ENCODE peak calls at places on chromosome 17, in eight cellular contexts. E, C, S, F, O, H, U and B are unnamed samples.

GRCh38 chr17:28675485-28675884 is 13.5 kb downstream of the SUPT6H start:
- DNase-seq in E (no peak), C (no peak), S (no peak), F (no peak), O (no peak), H (no peak), U (no peak), B (no peak)

GRCh38 chr17:40018211-40019121 is 3.2 kb downstream of the CSF3 start:
- DNase-seq in E (peak; percentile 65), C (no peak), S (no peak), F (no peak), O (peak; percentile 79), H (peak; percentile 41), U (peak; percentile 67), B (no peak)

GRCh38 chr17:67238976-67239375 is 6.0 kb downstream of the HELZ start:
- DNase-seq in E (no peak), C (no peak), S (no peak), F (no peak), O (no peak), H (no peak), U (no peak), B (no peak)

GRCh38 chr17:74746376-74746775 is 2.1 kb upstream of the NHERF1 start:
- DNase-seq in E (no peak), C (no peak), S (peak; percentile 89), F (no peak), O (peak; percentile 29), H (no peak), U (no peak), B (no peak)

GRCh38 chr17:4519361-4519788 is 20.7 kb downstream of the SPNS2 start:
- DNase-seq in E (no peak), C (no peak), S (no peak), F (no peak), O (no peak), H (no peak), U (peak; percentile 84), B (no peak)

GRCh38 chr17:75773808-75774470 is 8.9 kb upstream of the GALK1 start:
- DNase-seq in E (no peak), C (no peak), S (no peak), F (no peak), O (peak; percentile 88), H (peak; percentile 69), U (no peak), B (no peak)

GRCh38 chr17:15456972-15457722 is 10.3 kb downstream of the CDRT4 start:
- DNase-seq in E (peak; percentile 91), C (no peak), S (peak; percentile 87), F (no peak), O (no peak), H (no peak), U (peak; percentile 51), B (no peak)

GRCh38 chr17:58527949-58528348 is 13.5 kb upstream of the MTMR4 start:
- DNase-seq in E (no peak), C (no peak), S (peak; percentile 44), F (no peak), O (no peak), H (no peak), U (no peak), B (no peak)

GRCh38 chr17:62134397-62134796 is 69.3 kb upstream of the MED13 start:
- DNase-seq in E (no peak), C (no peak), S (no peak), F (no peak), O (no peak), H (no peak), U (no peak), B (no peak)

GRCh38 chr17:45747907-45748306 is 36.2 kb upstream of the CRHR1 start:
- DNase-seq in E (no peak), C (no peak), S (no peak), F (no peak), O (no peak), H (no peak), U (no peak), B (no peak)

GRCh38 chr17:58394534-58395223 is 22.7 kb downstream of the RNF43 start:
- DNase-seq in E (no peak), C (no peak), S (no peak), F (no peak), O (no peak), H (no peak), U (no peak), B (no peak)

GRCh38 chr17:57782051-57782490 is 37.0 kb upstream of the CCDC182 start:
- DNase-seq in E (no peak), C (no peak), S (no peak), F (peak; percentile 93), O (no peak), H (no peak), U (peak; percentile 45), B (peak; percentile 32)

GRCh38 chr17:40319651-40320550 is 10.9 kb downstream of the RARA start:
- DNase-seq in E (no peak), C (no peak), S (no peak), F (no peak), O (peak; percentile 25), H (no peak), U (peak; percentile 54), B (peak; percentile 13)

GRCh38 chr17:7477392-7478275 is 1.8 kb downstream of the ZBTB4 start:
- DNase-seq in E (peak; percentile 90), C (peak; percentile 47), S (peak; percentile 95), F (no peak), O (no peak), H (no peak), U (peak; percentile 44), B (peak; percentile 61)

GRCh38 chr17:18247613-18248001 is 10.9 kb downstream of the FLII start:
- DNase-seq in E (no peak), C (no peak), S (no peak), F (no peak), O (no peak), H (no peak), U (peak; percentile 31), B (no peak)

GRCh38 chr17:40095944-40096791 is 4.2 kb downstream of the NR1D1 start:
- DNase-seq in E (no peak), C (no peak), S (no peak), F (no peak), O (no peak), H (no peak), U (peak; percentile 74), B (no peak)

GRCh38 chr17:64411999-64412771 is 21.5 kb upstream of the PECAM1 start:
- DNase-seq in E (peak; percentile 10), C (no peak), S (peak; percentile 40), F (no peak), O (peak; percentile 84), H (peak; percentile 59), U (peak; percentile 72), B (peak; percentile 32)

DNA sequence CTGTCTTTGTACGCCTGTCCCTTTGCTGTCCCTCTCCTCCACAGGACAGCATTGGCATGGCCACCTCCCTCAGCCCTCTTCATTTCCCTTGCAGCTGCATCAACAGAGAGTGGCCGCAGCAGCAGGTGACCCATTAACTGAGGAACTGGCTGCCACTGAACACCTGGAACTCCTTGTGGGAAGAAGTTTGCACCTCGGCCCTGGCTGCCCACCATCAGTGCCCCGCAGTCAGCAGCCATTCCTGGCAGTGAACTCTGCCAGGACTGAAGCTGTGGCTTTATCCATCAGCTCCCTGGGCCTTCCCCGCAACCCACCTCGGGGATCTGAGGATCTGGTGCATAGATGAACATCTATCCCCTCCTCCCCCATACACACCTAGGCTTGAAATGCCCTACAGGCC is 13.1 kb upstream of the RNF135 start:
- DNase-seq in E (no peak), C (no peak), S (no peak), F (no peak), O (no peak), H (no peak), U (no peak), B (no peak)
- TF ChIP-seq CTCF in E (no peak), C (no peak), S (no peak), F (no peak), O (no peak), H (no peak), U (no peak), B (no peak)

DNA sequence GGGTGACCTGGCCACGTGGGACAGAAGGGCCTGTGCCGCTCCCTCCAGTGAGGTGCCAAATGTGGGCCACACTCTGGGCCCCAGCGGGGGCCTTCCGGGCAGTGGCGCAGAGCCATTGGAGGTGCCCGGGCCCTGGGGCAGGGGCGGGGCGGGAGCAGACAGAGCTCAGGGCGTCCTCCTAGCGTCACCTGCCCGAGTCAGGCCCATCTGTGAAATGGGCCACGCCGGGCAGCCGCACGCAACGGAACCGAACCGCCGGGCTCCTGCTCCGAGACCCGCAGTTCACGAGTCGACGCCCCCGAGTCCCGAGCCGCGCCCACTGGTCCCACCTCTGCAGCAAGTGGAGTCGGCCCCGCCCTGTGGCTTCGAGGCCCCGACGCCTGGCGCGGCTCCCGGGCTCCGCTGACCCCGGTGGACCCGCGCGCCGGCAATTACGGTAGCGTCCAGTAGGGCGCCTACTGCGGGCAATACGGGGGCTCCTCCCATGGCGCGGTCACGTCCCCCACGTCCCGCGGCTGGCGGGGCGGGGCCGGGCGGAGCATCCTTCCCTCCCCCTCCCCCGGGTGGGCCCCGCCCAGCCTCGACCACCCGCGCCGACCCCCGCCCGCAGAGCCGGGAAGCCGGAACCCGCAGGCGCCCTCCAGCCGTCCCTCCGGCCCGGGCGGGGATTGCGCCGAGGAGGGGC is 1.9 kb downstream of the SLC16A3 start:
- DNase-seq in E (peak; percentile 93), C (peak; percentile 66), S (peak; percentile 91), F (peak; percentile 18), O (peak; percentile 86), H (peak; percentile 79), U (peak; percentile 90), B (peak; percentile 83)
- TF ChIP-seq CTCF in E (peak; percentile 26), C (peak; percentile 60), S (peak; percentile 47), F (no peak), O (peak; percentile 64), H (peak; percentile 34), U (peak; percentile 70), B (peak; percentile 78)

DNA sequence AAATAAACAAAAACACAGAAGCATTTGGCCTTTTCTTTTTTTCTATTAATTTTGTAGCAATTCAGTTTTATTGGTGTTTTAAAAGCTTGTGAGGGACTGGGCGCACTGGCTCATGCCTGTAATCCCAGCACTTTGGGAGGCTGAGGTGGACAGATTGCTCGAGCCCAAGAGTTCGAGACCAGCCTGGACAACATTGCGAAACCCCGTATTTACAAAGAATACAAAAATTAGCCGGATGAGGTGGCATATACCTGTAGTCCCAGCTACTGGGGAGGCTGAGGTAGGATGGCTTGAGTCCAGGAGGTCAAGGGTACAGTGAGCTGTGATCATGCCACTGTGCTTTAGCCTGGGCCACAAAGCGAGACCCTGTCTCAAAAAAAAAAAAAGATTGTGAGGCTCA is 53.4 kb downstream of the SEC14L1 start:
- DNase-seq in E (no peak), C (no peak), S (no peak), F (no peak), O (no peak), H (no peak), U (no peak), B (no peak)
- TF ChIP-seq CTCF in E (no peak), C (no peak), S (no peak), F (no peak), O (no peak), H (no peak), U (no peak), B (no peak)

DNA sequence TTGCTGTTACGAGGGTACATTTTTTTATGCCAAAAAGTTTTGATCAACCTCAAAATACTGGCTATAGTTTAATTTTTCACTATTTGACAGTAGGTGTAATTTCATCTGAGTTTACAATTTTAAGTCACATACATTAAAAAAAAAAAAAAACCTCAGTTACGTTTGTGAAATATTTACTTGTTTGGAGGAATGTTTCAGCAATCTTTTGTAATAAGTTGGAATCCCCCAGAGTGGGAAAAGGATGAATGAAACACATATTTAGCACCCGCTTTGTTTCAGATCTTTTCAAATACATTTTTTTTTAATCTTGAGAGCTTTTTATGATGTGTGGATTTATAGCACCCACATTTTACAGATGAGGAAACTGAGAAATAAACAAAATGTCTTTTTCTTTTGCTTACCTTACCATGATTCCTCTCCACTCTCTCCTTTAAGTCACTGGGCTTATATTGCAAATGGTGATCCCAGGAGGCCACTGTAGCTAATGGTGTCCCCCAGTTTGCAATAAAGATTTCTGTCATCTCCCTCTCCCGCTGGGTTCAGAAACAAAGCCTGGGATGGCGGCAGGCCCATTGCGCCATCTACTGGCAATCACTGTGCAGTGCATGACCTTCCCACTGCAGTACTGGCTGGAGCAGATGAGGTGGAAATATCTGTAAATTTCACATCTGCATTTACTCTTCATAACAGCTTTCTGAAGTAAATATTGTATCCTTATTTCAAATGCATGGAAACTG is 27.7 kb downstream of the TBC1D3B start:
- DNase-seq in E (peak; percentile 60), C (no peak), S (peak; percentile 41), F (peak; percentile 53), O (peak; percentile 89), H (peak; percentile 66), U (peak; percentile 51), B (peak; percentile 79)
- TF ChIP-seq CTCF in E (peak; percentile 100), C (peak; percentile 95), S (peak; percentile 99), F (peak; percentile 100), O (peak; percentile 100), H (peak; percentile 97), U (peak; percentile 98), B (peak; percentile 95)